ENCODE peak calls at places on chromosomes 6 and 20, in five cellular contexts. G is H9, C is PC-3, Z is OCI-LY7, I is K562. L is an unnamed sample.

GRCh38 chr6:138944412-138944811 is 43.6 kb downstream of the REPS1 start:
- DNase-seq in G (no peak), C (peak; percentile 66), Z (no peak), I (no peak), L (no peak)

GRCh38 chr6:134853111-134854055 is 96.5 kb downstream of the ALDH8A1 start:
- DNase-seq in G (no peak), C (peak; percentile 73), Z (no peak), I (no peak), L (no peak)

GRCh38 chr6:108523697-108524096 is 37.0 kb upstream of the FOXO3 start:
- DNase-seq in G (no peak), C (no peak), Z (no peak), I (no peak), L (no peak)

GRCh38 chr6:128807577-128807976 is 75.4 kb upstream of the LAMA2 start:
- DNase-seq in G (no peak), C (peak; percentile 44), Z (peak; percentile 10), I (no peak), L (peak; percentile 61)

GRCh38 chr20:42082611-42083010 is 464.4 kb upstream of the CHD6 start:
- DNase-seq in G (no peak), C (peak; percentile 11), Z (no peak), I (peak; percentile 7), L (no peak)

GRCh38 chr6:30578051-30578450 is 6.8 kb downstream of the ABCF1 start:
- DNase-seq in G (no peak), C (no peak), Z (no peak), I (no peak), L (no peak)

GRCh38 chr6:27825025-27825823 is 87.0 kb downstream of the OR2B2 start:
- DNase-seq in G (no peak), C (peak; percentile 36), Z (peak; percentile 72), I (no peak), L (no peak)

GRCh38 chr6:136669299-136669699 is 119.1 kb upstream of the MAP7 start:
- DNase-seq in G (no peak), C (peak; percentile 85), Z (no peak), I (no peak), L (no peak)

GRCh38 chr20:43853174-43853803 is 61.4 kb upstream of the TOX2 start:
- DNase-seq in G (no peak), C (peak; percentile 42), Z (no peak), I (no peak), L (no peak)

GRCh38 chr20:36483919-36484808 is 57.2 kb upstream of the MYL9 start:
- DNase-seq in G (no peak), C (peak; percentile 65), Z (no peak), I (no peak), L (no peak)

GRCh38 chr20:63829943-63830820 is 882 bp downstream of the ZBTB46 start:
- DNase-seq in G (no peak), C (no peak), Z (no peak), I (no peak), L (peak; percentile 61)

GRCh38 chr6:41200296-41200900 is 551 bp downstream of the TREML2 start:
- DNase-seq in G (no peak), C (no peak), Z (peak; percentile 73), I (no peak), L (peak; percentile 35)

GRCh38 chr6:12348530-12349511 is 58.7 kb downstream of the EDN1 start:
- DNase-seq in G (no peak), C (peak; percentile 96), Z (no peak), I (no peak), L (no peak)

GRCh38 chr6:90975741-90976140 is 388.9 kb upstream of the MAP3K7 start:
- DNase-seq in G (no peak), C (no peak), Z (no peak), I (no peak), L (no peak)

GRCh38 chr6:55023231-55023630 is 151.1 kb upstream of the HCRTR2 start:
- DNase-seq in G (no peak), C (no peak), Z (no peak), I (no peak), L (no peak)

GRCh38 chr20:38842558-38842981 is 37.1 kb downstream of the PPP1R16B start:
- DNase-seq in G (no peak), C (no peak), Z (peak; percentile 96), I (no peak), L (peak; percentile 34)

DNA sequence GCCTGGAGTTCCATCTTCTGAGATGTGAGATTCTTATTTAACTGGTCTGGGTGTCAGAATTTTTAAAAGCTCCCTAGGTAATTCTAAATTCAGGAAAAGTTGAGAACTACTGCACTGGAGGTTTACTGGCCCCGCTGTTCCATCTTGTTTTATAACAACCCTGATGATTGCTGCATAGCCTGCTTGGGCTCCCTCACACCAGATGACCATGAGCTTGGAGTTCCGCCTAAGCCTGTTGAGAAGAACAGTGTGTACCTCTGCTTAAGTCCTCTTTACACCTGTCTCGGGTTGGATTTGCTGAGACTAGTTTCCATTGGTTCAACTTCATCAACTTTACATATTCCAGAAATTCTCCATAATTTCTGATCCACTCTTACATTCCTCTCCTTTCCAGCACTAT is 77.9 kb downstream of the FKBP5 start:
- DNase-seq in G (no peak), C (no peak), Z (no peak), I (no peak), L (no peak)
- H3K27ac ChIP-seq in G (no peak overlapping the region), C (no peak overlapping the region), Z (no peak overlapping the region), I (no peak overlapping the region), L (peak overlapping the region; percentile 22)

GRCh38 chr6:106283476-106283875 is 42.1 kb downstream of the ATG5 start:
- DNase-seq in G (no peak), C (no peak), Z (no peak), I (no peak), L (no peak)
- H3K79me2 ChIP-seq in G (peaks cover 13% of the 10 kb centered on the region), C (peaks cover 63% of the 10 kb centered on the region), Z (no peaks in the 10 kb centered on the region), I (peaks cover 58% of the 10 kb centered on the region), L (peaks cover 53% of the 10 kb centered on the region)

DNA sequence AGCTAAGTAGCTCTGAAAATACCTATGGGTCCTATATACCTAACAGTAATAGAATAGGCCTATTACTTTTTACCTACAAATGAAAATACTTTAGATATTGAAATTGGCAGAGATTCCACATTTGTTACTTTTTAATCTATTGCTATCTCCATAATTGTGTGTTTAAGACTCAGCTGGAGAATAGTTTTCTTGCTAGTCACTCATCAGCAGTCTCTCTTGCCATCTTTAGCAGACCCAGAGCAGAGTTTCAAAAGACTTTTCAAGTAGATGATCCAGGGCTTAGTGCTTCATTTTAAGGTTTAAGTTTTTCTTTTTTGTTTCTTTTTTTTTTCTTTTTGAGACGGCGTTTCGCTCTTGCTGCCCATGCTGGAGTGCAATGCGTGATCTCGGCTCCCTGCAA is 12.9 kb downstream of the ANKS1A start:
- DNase-seq in G (no peak), C (peak; percentile 40), Z (no peak), I (no peak), L (no peak)
- H3K27ac ChIP-seq in G (no peak overlapping the region), C (no peak overlapping the region), Z (no peak overlapping the region), I (no peak overlapping the region), L (no peak overlapping the region)

GRCh38 chr20:544153-544725 is 649 bp upstream of the CSNK2A1 start:
- DNase-seq in G (no peak), C (no peak), Z (no peak), I (no peak), L (no peak)

GRCh38 chr20:542777-543368 is 717 bp downstream of the CSNK2A1 start:
- DNase-seq in G (no peak), C (no peak), Z (peak; percentile 71), I (no peak), L (peak; percentile 59)

GRCh38 chr20:546353-546752 is 2.8 kb upstream of the CSNK2A1 start:
- DNase-seq in G (no peak), C (no peak), Z (no peak), I (no peak), L (no peak)

GRCh38 chr20:540391-541201 is 3.0 kb downstream of the CSNK2A1 start:
- DNase-seq in G (no peak), C (no peak), Z (no peak), I (no peak), L (peak; percentile 35)

DNA sequence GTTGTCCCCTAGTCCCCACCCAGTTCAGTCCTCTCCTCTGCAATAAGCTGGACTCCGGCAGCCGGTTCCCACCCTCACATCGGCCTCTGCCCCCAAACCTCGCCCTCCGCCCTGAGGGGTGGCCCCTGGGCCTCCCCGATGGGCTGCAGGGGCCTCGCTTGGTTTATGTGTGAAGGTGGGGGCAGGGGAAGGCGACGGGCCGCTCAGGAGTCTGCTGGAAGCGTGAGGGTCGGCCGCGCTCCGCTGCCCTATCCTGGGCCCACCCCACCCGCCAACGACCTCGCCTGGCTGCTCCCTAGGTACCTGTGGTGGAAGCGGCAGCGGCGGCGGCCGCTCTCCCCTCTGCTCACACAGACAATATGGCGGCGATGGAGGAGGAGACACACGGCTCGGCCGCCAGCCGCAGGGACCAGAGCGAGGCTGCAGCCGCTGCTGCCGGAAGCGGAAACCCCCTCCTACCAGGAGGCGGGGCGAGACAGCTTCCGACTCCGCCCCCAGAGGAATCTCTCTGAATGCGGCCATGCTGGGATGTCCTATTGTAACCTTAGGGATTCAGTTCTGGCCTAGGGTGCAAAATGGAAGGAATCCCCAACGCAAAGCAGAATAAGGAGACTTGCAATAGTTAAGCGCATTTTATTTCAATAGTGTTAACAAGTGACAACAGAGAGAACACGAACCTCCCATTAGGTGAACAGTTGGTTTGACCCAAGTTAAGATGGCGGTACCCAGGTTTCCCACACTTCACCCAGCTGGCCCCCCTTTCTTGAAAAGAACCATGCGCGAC is at the start of gene CSNK2A1:
- DNase-seq in G (peak; percentile 96), C (peak; percentile 97), Z (peak; percentile 98), I (peak; percentile 86), L (peak; percentile 98)
- H3K79me2 ChIP-seq in G (peaks cover 44% of the 10 kb centered on the region), C (peaks cover 50% of the 10 kb centered on the region), Z (peaks cover 49% of the 10 kb centered on the region), I (peaks cover 51% of the 10 kb centered on the region), L (peaks cover 50% of the 10 kb centered on the region)

DNA sequence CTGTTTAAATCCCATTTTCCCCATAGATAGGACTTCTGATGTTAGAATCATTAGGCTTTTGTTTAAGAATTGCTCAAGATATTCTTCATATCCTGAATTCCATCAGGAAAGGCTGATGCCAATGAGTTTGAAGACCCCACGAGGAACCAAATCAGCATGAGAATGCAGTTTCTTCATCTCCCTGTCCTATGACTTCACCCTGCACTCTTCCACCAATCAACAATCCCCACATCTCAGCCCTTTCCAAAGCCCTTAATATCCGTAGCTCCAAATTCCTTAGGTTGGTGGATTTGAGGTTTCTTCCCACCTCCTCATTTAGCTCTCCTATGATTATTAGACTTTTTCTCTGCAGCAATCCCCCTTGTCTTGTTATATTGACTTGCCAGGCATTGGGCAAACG is 88.3 kb upstream of the PRND start:
- DNase-seq in G (no peak), C (no peak), Z (no peak), I (no peak), L (no peak)
- H3K27ac ChIP-seq in G (no peak overlapping the region), C (no peak overlapping the region), Z (no peak overlapping the region), I (no peak overlapping the region), L (no peak overlapping the region)

GRCh38 chr20:4972506-4973251 is 28.6 kb downstream of the SLC23A2 start:
- DNase-seq in G (no peak), C (no peak), Z (no peak), I (no peak), L (no peak)
- H3K79me2 ChIP-seq in G (no peaks in the 10 kb centered on the region), C (peaks cover 16% of the 10 kb centered on the region), Z (peaks cover 17% of the 10 kb centered on the region), I (no peaks in the 10 kb centered on the region), L (peaks cover 31% of the 10 kb centered on the region)